ENCODE peak calls at places on chromosome 22, in six cellular contexts. T, S, F, W, K and J are unnamed samples.

GRCh38 chr22:38755155-38755910 is 465 bp downstream of the SUN2 start:
- DNase-seq in F (peak), W (peak), S (no peak), T (peak), K (peak), J (peak)

GRCh38 chr22:26893034-26893710 is 235.8 kb downstream of the MIAT start:
- DNase-seq in K (no peak), W (no peak), F (no peak), S (no peak), T (no peak), J (no peak)

GRCh38 chr22:24841261-24841660 is 35.2 kb downstream of the SGSM1 start:
- DNase-seq in W (peak), S (no peak), F (no peak), T (no peak), K (no peak), J (no peak)

GRCh38 chr22:23509571-23510302 is 70.4 kb downstream of the IGLL1 start:
- DNase-seq in F (no peak), S (no peak), T (peak), K (no peak), W (no peak), J (peak)

GRCh38 chr22:41940853-41941765 is 5.8 kb downstream of the CENPM start:
- DNase-seq in W (peak), S (peak), F (peak), K (peak), T (peak), J (peak)

GRCh38 chr22:32324505-32325415 is 32.9 kb upstream of the RFPL3 start:
- DNase-seq in W (no peak), K (no peak), T (no peak), S (no peak), F (no peak), J (no peak)

GRCh38 chr22:49935561-49935960 is 17.1 kb downstream of the CRELD2 start:
- DNase-seq in W (no peak), K (no peak), T (no peak), S (no peak), F (peak), J (no peak)

GRCh38 chr22:38412435-38413084 is 42.4 kb downstream of the KCNJ4 start:
- DNase-seq in F (no peak), K (peak), T (no peak), S (no peak), W (peak), J (no peak)

GRCh38 chr22:40714514-40714966 is 35.3 kb downstream of the MCHR1 start:
- DNase-seq in T (no peak), W (no peak), F (no peak), K (no peak), S (no peak), J (peak)

GRCh38 chr22:36411589-36412258 is 24.0 kb upstream of the MYH9 start:
- DNase-seq in T (no peak), K (peak), W (no peak), F (no peak), S (no peak), J (no peak)